ENCODE peak calls at places on chromosomes 11 and 22, in seven cellular contexts. One of them, this sample, is unnamed.
A peak's percentile ranks its signal among the peaks of the same experiment; 100 is the strongest.

GRCh38 chr11:18527512-18527911 is 770 bp upstream of the TSG101 start:
- DNase-seq in fibroblast of pulmonary artery: peak; percentile 26
- DNase-seq in NCI-H460: no peak
- DNase-seq in AG08395: peak; percentile 47
- DNase-seq in Kasumi-1: peak; percentile 13
- DNase-seq in cardiac fibroblast: peak; percentile 65
- DNase-seq in stomach: no peak
- DNase-seq in this sample: no peak

GRCh38 chr22:47088480-47089145 is 326.2 kb downstream of the TBC1D22A start:
- DNase-seq in fibroblast of pulmonary artery: no peak
- DNase-seq in NCI-H460: no peak
- DNase-seq in AG08395: no peak
- DNase-seq in Kasumi-1: no peak
- DNase-seq in cardiac fibroblast: no peak
- DNase-seq in stomach: no peak
- DNase-seq in this sample: no peak

GRCh38 chr11:59106363-59107336 is at the start of gene FAM111B:
- DNase-seq in fibroblast of pulmonary artery: peak; percentile 92
- DNase-seq in NCI-H460: peak; percentile 88
- DNase-seq in AG08395: peak; percentile 90
- DNase-seq in Kasumi-1: peak; percentile 14
- DNase-seq in cardiac fibroblast: peak; percentile 93
- DNase-seq in stomach: peak; percentile 86
- DNase-seq in this sample: peak; percentile 88

GRCh38 chr22:17980638-17981051 is 43.7 kb downstream of the MICAL3 start:
- DNase-seq in fibroblast of pulmonary artery: peak; percentile 30
- DNase-seq in NCI-H460: peak; percentile 28
- DNase-seq in AG08395: peak; percentile 36
- DNase-seq in Kasumi-1: peak; percentile 93
- DNase-seq in cardiac fibroblast: peak; percentile 18
- DNase-seq in stomach: peak; percentile 48
- DNase-seq in this sample: peak; percentile 70

GRCh38 chr11:47960015-47960414 is 20.3 kb upstream of the PTPRJ start:
- DNase-seq in fibroblast of pulmonary artery: no peak
- DNase-seq in NCI-H460: no peak
- DNase-seq in AG08395: no peak
- DNase-seq in Kasumi-1: no peak
- DNase-seq in cardiac fibroblast: no peak
- DNase-seq in stomach: no peak
- DNase-seq in this sample: peak; percentile 79

GRCh38 chr22:24137595-24137994 is 43.7 kb upstream of the SUSD2 start:
- DNase-seq in fibroblast of pulmonary artery: peak; percentile 74
- DNase-seq in NCI-H460: no peak
- DNase-seq in AG08395: peak; percentile 87
- DNase-seq in Kasumi-1: no peak
- DNase-seq in cardiac fibroblast: peak; percentile 75
- DNase-seq in stomach: no peak
- DNase-seq in this sample: no peak

GRCh38 chr11:110468095-110468494 is 38.3 kb downstream of the FDX1 start:
- DNase-seq in fibroblast of pulmonary artery: no peak
- DNase-seq in NCI-H460: no peak
- DNase-seq in AG08395: no peak
- DNase-seq in Kasumi-1: no peak
- DNase-seq in cardiac fibroblast: no peak
- DNase-seq in stomach: no peak
- DNase-seq in this sample: no peak

GRCh38 chr11:75896843-75897419 is 81.9 kb downstream of the UVRAG start:
- DNase-seq in fibroblast of pulmonary artery: peak; percentile 68
- DNase-seq in NCI-H460: peak; percentile 38
- DNase-seq in AG08395: peak; percentile 57
- DNase-seq in Kasumi-1: peak; percentile 81
- DNase-seq in cardiac fibroblast: peak; percentile 74
- DNase-seq in stomach: no peak
- DNase-seq in this sample: no peak

GRCh38 chr11:31240340-31240904 is 129.1 kb downstream of the DCDC1 start:
- DNase-seq in fibroblast of pulmonary artery: peak; percentile 69
- DNase-seq in NCI-H460: peak; percentile 33
- DNase-seq in AG08395: no peak
- DNase-seq in Kasumi-1: peak; percentile 68
- DNase-seq in cardiac fibroblast: peak; percentile 55
- DNase-seq in stomach: no peak
- DNase-seq in this sample: no peak